ENCODE peak calls at places on chromosomes 12 and 14, in five cellular contexts. W is right lobe of liver, P is transverse colon, Y is astrocyte, K is heart right ventricle. R is an unnamed sample.

GRCh38 chr14:68961781-68962584 is 17.1 kb downstream of the ACTN1 start:
- DNase-seq in W (no peak), P (no peak), Y (peak), K (no peak), R (no peak)

GRCh38 chr14:55848964-55849363 is 269.0 kb downstream of the KTN1 start:
- DNase-seq in W (no peak), P (no peak), Y (no peak), K (no peak), R (no peak)

GRCh38 chr12:66708704-66709443 is 30.0 kb upstream of the GRIP1 start:
- DNase-seq in W (no peak), P (no peak), Y (no peak), K (no peak), R (no peak)

GRCh38 chr14:35423621-35424020 is 19.1 kb upstream of the NFKBIA start:
- DNase-seq in W (no peak), P (no peak), Y (no peak), K (no peak), R (no peak)

GRCh38 chr14:71731096-71731495 is 201.1 kb upstream of the RGS6 start:
- DNase-seq in W (no peak), P (no peak), Y (no peak), K (no peak), R (no peak)

GRCh38 chr14:21924479-21924878 is 250.9 kb upstream of the OR4E1 start:
- DNase-seq in W (no peak), P (peak), Y (no peak), K (no peak), R (peak)

GRCh38 chr12:12786716-12787601 is 1.5 kb downstream of the APOLD1 start:
- DNase-seq in W (peak), P (peak), Y (peak), K (peak), R (peak)

GRCh38 chr12:45730842-45731336 is 1.4 kb downstream of the ARID2 start:
- DNase-seq in W (no peak), P (no peak), Y (peak), K (no peak), R (no peak)

GRCh38 chr12:56247923-56248322 is 10.3 kb downstream of the ANKRD52 start:
- DNase-seq in W (no peak), P (no peak), Y (no peak), K (no peak), R (no peak)

GRCh38 chr12:122835693-122836026 is 403 bp downstream of the HIP1R start:
- DNase-seq in W (peak), P (peak), Y (no peak), K (peak), R (no peak)

GRCh38 chr12:122412851-122413433 is 9.5 kb downstream of the CLIP1 start:
- DNase-seq in W (no peak), P (no peak), Y (no peak), K (no peak), R (no peak)

GRCh38 chr14:90758959-90759358 is 57.3 kb downstream of the TTC7B start:
- DNase-seq in W (peak), P (peak), Y (no peak), K (peak), R (no peak)

GRCh38 chr12:12432373-12432772 is 75.5 kb downstream of the BORCS5 start:
- DNase-seq in W (no peak), P (no peak), Y (peak), K (no peak), R (no peak)

GRCh38 chr12:49200882-49201594 is 12.2 kb upstream of the TUBA1A start:
- DNase-seq in W (no peak), P (no peak), Y (peak), K (no peak), R (peak)
- H3K4me3 ChIP-seq in W (no peak), P (no peak), Y (peak), K (no peak), R (no peak)

DNA sequence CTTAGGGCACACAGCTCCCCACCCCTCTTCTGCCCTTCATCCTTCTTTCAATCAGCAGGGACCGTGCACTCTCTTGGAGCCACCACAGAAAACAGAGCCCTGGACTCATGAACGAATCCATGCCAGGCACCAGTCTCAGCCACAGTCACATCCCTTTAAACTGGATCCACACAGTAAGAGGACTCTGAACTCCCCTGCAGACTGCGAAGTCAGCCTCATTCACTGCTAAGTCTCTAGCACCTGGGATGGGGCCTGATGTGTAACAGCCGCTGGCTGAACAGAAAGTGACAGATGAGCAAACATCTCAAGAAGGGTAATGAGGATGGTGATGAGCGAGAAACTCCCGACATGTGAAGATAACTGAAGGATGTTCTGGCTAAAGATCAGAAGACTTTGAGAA is 45.8 kb upstream of the IQSEC3 start:
- DNase-seq in W (no peak), P (no peak), Y (no peak), K (no peak), R (no peak)
- TF ChIP-seq CTCF in W (no peak), P (no peak), Y (no peak), K (no peak), R (no peak)

DNA sequence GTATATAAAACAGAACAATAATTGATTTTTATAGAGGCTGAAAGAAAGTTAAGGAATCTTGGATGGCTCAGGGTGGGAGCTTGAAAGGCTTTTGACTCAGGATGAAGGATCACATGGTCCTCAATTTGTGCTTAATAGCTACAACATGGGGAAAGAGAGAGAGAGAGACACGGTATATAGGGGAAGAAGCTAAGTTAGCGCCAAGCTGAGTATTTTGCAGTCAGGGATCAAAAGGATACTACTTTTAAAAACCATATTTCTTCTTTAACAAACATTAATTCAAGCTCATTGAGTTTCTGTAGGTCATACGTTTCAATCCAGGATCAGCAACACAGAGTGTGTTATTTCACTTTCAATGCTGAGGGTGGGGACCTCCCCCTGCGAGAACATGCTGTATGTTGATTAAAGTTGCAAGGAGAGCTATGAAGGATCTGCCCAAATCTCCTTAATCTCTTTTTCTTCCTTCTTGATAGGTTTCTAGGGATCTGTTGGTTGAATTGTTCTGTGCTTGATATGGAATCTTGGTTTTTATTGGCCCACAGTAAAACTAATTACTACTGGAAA is 133.1 kb upstream of the NUDT4 start:
- DNase-seq in W (no peak), P (no peak), Y (no peak), K (no peak), R (peak)
- H3K4me3 ChIP-seq in W (no peak), P (no peak), Y (no peak), K (no peak), R (no peak)

DNA sequence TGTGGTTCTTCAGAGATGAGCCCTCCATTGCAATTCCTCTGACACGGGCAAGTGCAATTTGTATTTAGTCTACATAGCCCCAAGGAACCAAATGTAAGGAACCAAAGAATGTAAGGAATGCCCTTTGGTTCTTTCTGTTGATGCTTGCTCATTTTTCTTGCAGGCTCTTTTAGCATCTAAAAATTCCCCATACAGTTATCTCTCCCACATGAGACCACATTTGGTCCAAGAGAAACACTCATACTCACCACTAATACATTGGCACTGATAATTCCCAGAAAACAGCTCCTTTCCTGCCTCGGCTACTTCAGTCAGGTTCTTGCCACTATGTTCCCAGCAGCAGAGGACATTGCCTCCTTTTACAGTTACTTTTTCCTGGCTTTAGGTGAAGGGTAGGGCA is 332.6 kb downstream of the AEBP2 start:
- DNase-seq in W (no peak), P (no peak), Y (peak), K (no peak), R (no peak)
- TF ChIP-seq CTCF in W (no peak), P (no peak), Y (no peak), K (no peak), R (no peak)

GRCh38 chr12:6603095-6603567 is 4.0 kb downstream of the CHD4 start:
- DNase-seq in W (no peak), P (peak), Y (peak), K (peak), R (no peak)
- H3K4me3 ChIP-seq in W (no peak), P (no peak), Y (no peak), K (no peak), R (peak)

GRCh38 chr14:26191123-26191522 is 406.7 kb downstream of the NOVA1 start:
- DNase-seq in W (no peak), P (no peak), Y (no peak), K (no peak), R (no peak)
- TF ChIP-seq CTCF in W (no peak), P (peak), Y (peak), K (no peak), R (no peak)

DNA sequence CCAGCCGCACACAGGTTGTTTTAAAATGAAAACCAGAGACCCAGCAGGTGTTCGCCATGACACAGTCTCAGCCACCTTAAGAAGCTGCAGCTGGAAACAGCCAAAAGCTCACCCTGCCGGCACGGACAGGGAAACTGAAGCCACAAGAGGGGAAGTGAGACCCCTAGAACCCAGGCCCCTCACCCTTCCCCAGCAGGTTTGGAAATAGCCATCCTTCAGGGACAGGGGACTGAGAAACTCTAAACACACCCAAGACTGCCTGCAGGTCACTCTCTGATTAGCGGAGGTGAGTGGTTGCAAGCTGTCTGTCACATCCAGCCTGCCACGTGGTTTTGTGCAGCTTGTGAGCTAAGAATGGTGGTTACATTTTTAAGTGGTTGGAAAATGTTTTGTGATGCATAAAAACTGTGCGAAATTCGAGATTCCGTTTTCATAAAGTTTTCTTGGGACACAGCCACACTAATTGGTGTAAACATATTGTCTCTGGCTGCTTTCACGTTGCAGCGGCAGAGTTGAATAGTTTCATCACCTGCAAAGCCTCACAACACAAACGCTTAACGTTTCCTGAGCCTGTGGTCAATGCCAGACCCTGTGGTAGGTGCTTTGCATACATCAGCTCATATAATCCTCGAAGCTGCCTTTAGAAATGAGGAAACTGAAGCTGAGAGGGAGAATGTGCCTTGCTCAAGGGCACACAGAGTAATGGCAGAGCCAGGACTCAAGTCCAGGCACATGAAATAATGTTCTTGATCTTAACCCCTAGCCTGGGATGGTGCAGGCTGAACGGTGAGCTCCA is 1.7 kb upstream of the SELPLG start:
- DNase-seq in W (no peak), P (peak), Y (no peak), K (no peak), R (peak)
- H3K4me3 ChIP-seq in W (no peak), P (no peak), Y (no peak), K (no peak), R (peak)

DNA sequence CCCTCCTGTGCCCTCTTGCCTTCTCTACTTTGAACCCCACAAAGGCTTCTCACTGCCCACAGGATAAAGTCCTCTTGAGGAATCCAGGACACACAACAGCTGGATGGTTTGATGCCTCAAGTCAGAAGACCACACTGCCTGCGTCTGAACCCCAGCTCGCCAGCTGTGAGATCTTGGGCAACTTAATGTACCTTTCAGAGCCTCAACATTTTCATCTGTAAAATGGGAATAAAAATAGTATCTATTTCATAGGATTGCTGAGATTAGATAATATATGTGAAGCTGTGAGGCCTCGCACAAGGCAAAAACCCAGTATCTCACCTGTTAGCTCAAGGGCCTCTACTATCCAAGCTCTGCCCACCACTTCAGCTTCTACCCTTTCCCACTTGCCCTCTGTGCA is 2.3 kb downstream of the CINP start:
- DNase-seq in W (no peak), P (no peak), Y (no peak), K (no peak), R (no peak)
- TF ChIP-seq CTCF in W (no peak), P (no peak), Y (no peak), K (no peak), R (no peak)

R was measured in GM06990.